ENCODE peak calls at places on chromosome 20, in nine cellular contexts. O, B, N, L, Q, A, U, E and K are unnamed samples.

GRCh38 chr20:22523499-22524392 is 60.6 kb downstream of the FOXA2 start:
- DNase-seq in O (no peak), B (no peak), N (no peak), L (no peak), Q (no peak), A (no peak), U (no peak), E (no peak), K (no peak)

GRCh38 chr20:57787969-57788781 is 78.4 kb upstream of the PMEPA1 start:
- DNase-seq in O (no peak), B (peak), N (no peak), L (no peak), Q (no peak), A (no peak), U (no peak), E (no peak), K (no peak)

GRCh38 chr20:62134735-62135231 is 8.4 kb downstream of the PSMA7 start:
- DNase-seq in O (no peak), B (no peak), N (no peak), L (no peak), Q (no peak), A (no peak), U (no peak), E (no peak), K (peak)

GRCh38 chr20:53950031-53950430 is 120.4 kb downstream of the BCAS1 start:
- DNase-seq in O (no peak), B (no peak), N (no peak), L (no peak), Q (no peak), A (no peak), U (no peak), E (no peak), K (no peak)

GRCh38 chr20:539848-540247 is 3.7 kb downstream of the CSNK2A1 start:
- DNase-seq in O (no peak), B (no peak), N (no peak), L (no peak), Q (no peak), A (no peak), U (no peak), E (no peak), K (peak)

GRCh38 chr20:22717466-22717865 is 133.1 kb upstream of the FOXA2 start:
- DNase-seq in O (no peak), B (no peak), N (no peak), L (no peak), Q (no peak), A (no peak), U (no peak), E (no peak), K (no peak)

GRCh38 chr20:41697861-41698559 is 79.8 kb upstream of the CHD6 start:
- DNase-seq in O (no peak), B (no peak), N (no peak), L (no peak), Q (no peak), A (peak), U (peak), E (no peak), K (no peak)

GRCh38 chr20:51529027-51529749 is 13.3 kb downstream of the NFATC2 start:
- DNase-seq in O (no peak), B (peak), N (peak), L (no peak), Q (no peak), A (no peak), U (no peak), E (no peak), K (peak)

GRCh38 chr20:49957487-49957938 is 21.3 kb downstream of the RNF114 start:
- DNase-seq in O (no peak), B (no peak), N (no peak), L (no peak), Q (no peak), A (no peak), U (no peak), E (no peak), K (no peak)

GRCh38 chr20:20407891-20408805 is 40.2 kb downstream of the INSM1 start:
- DNase-seq in O (peak), B (no peak), N (no peak), L (no peak), Q (no peak), A (peak), U (peak), E (no peak), K (no peak)

GRCh38 chr20:45860573-45861011 is 3.2 kb downstream of the ZSWIM3 start:
- DNase-seq in O (no peak), B (no peak), N (no peak), L (no peak), Q (no peak), A (no peak), U (no peak), E (no peak), K (no peak)

GRCh38 chr20:3354247-3354646 is 53.2 kb downstream of the DNAAF9 start:
- DNase-seq in O (no peak), B (no peak), N (no peak), L (no peak), Q (no peak), A (no peak), U (no peak), E (no peak), K (no peak)

GRCh38 chr20:21352703-21353102 is 44.6 kb downstream of the NKX2-4 start:
- DNase-seq in O (no peak), B (no peak), N (no peak), L (no peak), Q (no peak), A (no peak), U (no peak), E (no peak), K (peak)